ENCODE peak calls at places on chromosome 2, in nine cellular contexts. One of them, this sample, is unnamed.

GRCh38 chr2:69975853-69976462 is 14.5 kb upstream of the ASPRV1 start:
- DNase-seq in iPS DF 6.9: no peak
- DNase-seq in heart right ventricle: no peak
- DNase-seq in dermis microvascular lymphatic vessel endothelial cell: no peak
- DNase-seq in central memory CD4-positive, alpha-beta T cell: no peak
- DNase-seq in NCI-H1417: no peak
- DNase-seq in activated effector memory CD4-positive, alpha-beta T cell treated with anti-CD3 and anti-CD28 coated beads, Interleukin-2, amount 50 U/mL, for 16 hours: no peak
- DNase-seq in activated CD4-positive, alpha-beta T cell treated with anti-CD3 and anti-CD28 coated beads, Interleukin-2, amount 10 ng/mL, durations not matched to agents 7 days and 5 days: no peak
- DNase-seq in foreskin fibroblast: no peak
- DNase-seq in this sample: no peak

GRCh38 chr2:219733746-219734145 is 106.3 kb downstream of the SLC4A3 start:
- DNase-seq in iPS DF 6.9: no peak
- DNase-seq in heart right ventricle: no peak
- DNase-seq in dermis microvascular lymphatic vessel endothelial cell: no peak
- DNase-seq in central memory CD4-positive, alpha-beta T cell: no peak
- DNase-seq in NCI-H1417: no peak
- DNase-seq in activated effector memory CD4-positive, alpha-beta T cell treated with anti-CD3 and anti-CD28 coated beads, Interleukin-2, amount 50 U/mL, for 16 hours: no peak
- DNase-seq in activated CD4-positive, alpha-beta T cell treated with anti-CD3 and anti-CD28 coated beads, Interleukin-2, amount 10 ng/mL, durations not matched to agents 7 days and 5 days: no peak
- DNase-seq in foreskin fibroblast: no peak
- DNase-seq in this sample: peak; percentile 30

GRCh38 chr2:189661957-189662321 is 680 bp downstream of the ASNSD1 start:
- DNase-seq in iPS DF 6.9: no peak
- DNase-seq in heart right ventricle: no peak
- DNase-seq in dermis microvascular lymphatic vessel endothelial cell: peak; percentile 15
- DNase-seq in central memory CD4-positive, alpha-beta T cell: no peak
- DNase-seq in NCI-H1417: no peak
- DNase-seq in activated effector memory CD4-positive, alpha-beta T cell treated with anti-CD3 and anti-CD28 coated beads, Interleukin-2, amount 50 U/mL, for 16 hours: no peak
- DNase-seq in activated CD4-positive, alpha-beta T cell treated with anti-CD3 and anti-CD28 coated beads, Interleukin-2, amount 10 ng/mL, durations not matched to agents 7 days and 5 days: no peak
- DNase-seq in foreskin fibroblast: peak; percentile 21
- DNase-seq in this sample: no peak

GRCh38 chr2:188931361-188931760 is 42.8 kb upstream of the COL3A1 start:
- DNase-seq in iPS DF 6.9: no peak
- DNase-seq in heart right ventricle: no peak
- DNase-seq in dermis microvascular lymphatic vessel endothelial cell: no peak
- DNase-seq in central memory CD4-positive, alpha-beta T cell: no peak
- DNase-seq in NCI-H1417: no peak
- DNase-seq in activated effector memory CD4-positive, alpha-beta T cell treated with anti-CD3 and anti-CD28 coated beads, Interleukin-2, amount 50 U/mL, for 16 hours: no peak
- DNase-seq in activated CD4-positive, alpha-beta T cell treated with anti-CD3 and anti-CD28 coated beads, Interleukin-2, amount 10 ng/mL, durations not matched to agents 7 days and 5 days: no peak
- DNase-seq in foreskin fibroblast: peak; percentile 65
- DNase-seq in this sample: no peak

GRCh38 chr2:2938481-2938880 is 439.1 kb downstream of the EIPR1 start:
- DNase-seq in iPS DF 6.9: no peak
- DNase-seq in heart right ventricle: no peak
- DNase-seq in dermis microvascular lymphatic vessel endothelial cell: no peak
- DNase-seq in central memory CD4-positive, alpha-beta T cell: no peak
- DNase-seq in NCI-H1417: no peak
- DNase-seq in activated effector memory CD4-positive, alpha-beta T cell treated with anti-CD3 and anti-CD28 coated beads, Interleukin-2, amount 50 U/mL, for 16 hours: no peak
- DNase-seq in activated CD4-positive, alpha-beta T cell treated with anti-CD3 and anti-CD28 coated beads, Interleukin-2, amount 10 ng/mL, durations not matched to agents 7 days and 5 days: no peak
- DNase-seq in foreskin fibroblast: no peak
- DNase-seq in this sample: no peak

GRCh38 chr2:18991177-18992168 is 366.9 kb downstream of the OSR1 start:
- DNase-seq in iPS DF 6.9: no peak
- DNase-seq in heart right ventricle: peak; percentile 22
- DNase-seq in dermis microvascular lymphatic vessel endothelial cell: peak; percentile 41
- DNase-seq in central memory CD4-positive, alpha-beta T cell: no peak
- DNase-seq in NCI-H1417: no peak
- DNase-seq in activated effector memory CD4-positive, alpha-beta T cell treated with anti-CD3 and anti-CD28 coated beads, Interleukin-2, amount 50 U/mL, for 16 hours: no peak
- DNase-seq in activated CD4-positive, alpha-beta T cell treated with anti-CD3 and anti-CD28 coated beads, Interleukin-2, amount 10 ng/mL, durations not matched to agents 7 days and 5 days: no peak
- DNase-seq in foreskin fibroblast: peak; percentile 82
- DNase-seq in this sample: no peak

GRCh38 chr2:47422016-47422415 is 19.1 kb downstream of the MSH2 start:
- DNase-seq in iPS DF 6.9: no peak
- DNase-seq in heart right ventricle: no peak
- DNase-seq in dermis microvascular lymphatic vessel endothelial cell: no peak
- DNase-seq in central memory CD4-positive, alpha-beta T cell: no peak
- DNase-seq in NCI-H1417: no peak
- DNase-seq in activated effector memory CD4-positive, alpha-beta T cell treated with anti-CD3 and anti-CD28 coated beads, Interleukin-2, amount 50 U/mL, for 16 hours: no peak
- DNase-seq in activated CD4-positive, alpha-beta T cell treated with anti-CD3 and anti-CD28 coated beads, Interleukin-2, amount 10 ng/mL, durations not matched to agents 7 days and 5 days: no peak
- DNase-seq in foreskin fibroblast: peak; percentile 50
- DNase-seq in this sample: no peak

GRCh38 chr2:63444565-63445288 is 143.6 kb downstream of the WDPCP start:
- DNase-seq in iPS DF 6.9: no peak
- DNase-seq in heart right ventricle: no peak
- DNase-seq in dermis microvascular lymphatic vessel endothelial cell: no peak
- DNase-seq in central memory CD4-positive, alpha-beta T cell: no peak
- DNase-seq in NCI-H1417: no peak
- DNase-seq in activated effector memory CD4-positive, alpha-beta T cell treated with anti-CD3 and anti-CD28 coated beads, Interleukin-2, amount 50 U/mL, for 16 hours: no peak
- DNase-seq in activated CD4-positive, alpha-beta T cell treated with anti-CD3 and anti-CD28 coated beads, Interleukin-2, amount 10 ng/mL, durations not matched to agents 7 days and 5 days: no peak
- DNase-seq in foreskin fibroblast: no peak
- DNase-seq in this sample: no peak

GRCh38 chr2:190947711-190948251 is 66.2 kb downstream of the STAT1 start:
- DNase-seq in iPS DF 6.9: no peak
- DNase-seq in heart right ventricle: no peak
- DNase-seq in dermis microvascular lymphatic vessel endothelial cell: peak; percentile 93
- DNase-seq in central memory CD4-positive, alpha-beta T cell: peak; percentile 47
- DNase-seq in NCI-H1417: no peak
- DNase-seq in activated effector memory CD4-positive, alpha-beta T cell treated with anti-CD3 and anti-CD28 coated beads, Interleukin-2, amount 50 U/mL, for 16 hours: no peak
- DNase-seq in activated CD4-positive, alpha-beta T cell treated with anti-CD3 and anti-CD28 coated beads, Interleukin-2, amount 10 ng/mL, durations not matched to agents 7 days and 5 days: no peak
- DNase-seq in foreskin fibroblast: peak; percentile 68
- DNase-seq in this sample: no peak

GRCh38 chr2:138010890-138011289 is 46.6 kb downstream of the HNMT start:
- DNase-seq in iPS DF 6.9: no peak
- DNase-seq in heart right ventricle: no peak
- DNase-seq in dermis microvascular lymphatic vessel endothelial cell: no peak
- DNase-seq in central memory CD4-positive, alpha-beta T cell: no peak
- DNase-seq in NCI-H1417: no peak
- DNase-seq in activated effector memory CD4-positive, alpha-beta T cell treated with anti-CD3 and anti-CD28 coated beads, Interleukin-2, amount 50 U/mL, for 16 hours: no peak
- DNase-seq in activated CD4-positive, alpha-beta T cell treated with anti-CD3 and anti-CD28 coated beads, Interleukin-2, amount 10 ng/mL, durations not matched to agents 7 days and 5 days: no peak
- DNase-seq in foreskin fibroblast: no peak
- DNase-seq in this sample: no peak

GRCh38 chr2:120763931-120764330 is 28.3 kb downstream of the GLI2 start:
- DNase-seq in iPS DF 6.9: no peak
- DNase-seq in heart right ventricle: no peak
- DNase-seq in dermis microvascular lymphatic vessel endothelial cell: no peak
- DNase-seq in central memory CD4-positive, alpha-beta T cell: no peak
- DNase-seq in NCI-H1417: no peak
- DNase-seq in activated effector memory CD4-positive, alpha-beta T cell treated with anti-CD3 and anti-CD28 coated beads, Interleukin-2, amount 50 U/mL, for 16 hours: peak; percentile 53
- DNase-seq in activated CD4-positive, alpha-beta T cell treated with anti-CD3 and anti-CD28 coated beads, Interleukin-2, amount 10 ng/mL, durations not matched to agents 7 days and 5 days: no peak
- DNase-seq in foreskin fibroblast: no peak
- DNase-seq in this sample: no peak

GRCh38 chr2:17442334-17442733 is 75.9 kb downstream of the RAD51AP2 start:
- DNase-seq in iPS DF 6.9: no peak
- DNase-seq in heart right ventricle: no peak
- DNase-seq in dermis microvascular lymphatic vessel endothelial cell: no peak
- DNase-seq in central memory CD4-positive, alpha-beta T cell: no peak
- DNase-seq in NCI-H1417: no peak
- DNase-seq in activated effector memory CD4-positive, alpha-beta T cell treated with anti-CD3 and anti-CD28 coated beads, Interleukin-2, amount 50 U/mL, for 16 hours: no peak
- DNase-seq in activated CD4-positive, alpha-beta T cell treated with anti-CD3 and anti-CD28 coated beads, Interleukin-2, amount 10 ng/mL, durations not matched to agents 7 days and 5 days: no peak
- DNase-seq in foreskin fibroblast: peak; percentile 13
- DNase-seq in this sample: no peak

GRCh38 chr2:120516323-120517314 is 170.7 kb downstream of the INHBB start:
- DNase-seq in iPS DF 6.9: no peak
- DNase-seq in heart right ventricle: no peak
- DNase-seq in dermis microvascular lymphatic vessel endothelial cell: peak; percentile 38
- DNase-seq in central memory CD4-positive, alpha-beta T cell: no peak
- DNase-seq in NCI-H1417: no peak
- DNase-seq in activated effector memory CD4-positive, alpha-beta T cell treated with anti-CD3 and anti-CD28 coated beads, Interleukin-2, amount 50 U/mL, for 16 hours: no peak
- DNase-seq in activated CD4-positive, alpha-beta T cell treated with anti-CD3 and anti-CD28 coated beads, Interleukin-2, amount 10 ng/mL, durations not matched to agents 7 days and 5 days: no peak
- DNase-seq in foreskin fibroblast: no peak
- DNase-seq in this sample: no peak

GRCh38 chr2:225165052-225165451 is 122.8 kb upstream of the DOCK10 start:
- DNase-seq in iPS DF 6.9: no peak
- DNase-seq in heart right ventricle: no peak
- DNase-seq in dermis microvascular lymphatic vessel endothelial cell: no peak
- DNase-seq in central memory CD4-positive, alpha-beta T cell: no peak
- DNase-seq in NCI-H1417: no peak
- DNase-seq in activated effector memory CD4-positive, alpha-beta T cell treated with anti-CD3 and anti-CD28 coated beads, Interleukin-2, amount 50 U/mL, for 16 hours: no peak
- DNase-seq in activated CD4-positive, alpha-beta T cell treated with anti-CD3 and anti-CD28 coated beads, Interleukin-2, amount 10 ng/mL, durations not matched to agents 7 days and 5 days: no peak
- DNase-seq in foreskin fibroblast: peak; percentile 71
- DNase-seq in this sample: no peak

GRCh38 chr2:128560718-128561117 is 242.1 kb upstream of the HS6ST1 start:
- DNase-seq in iPS DF 6.9: no peak
- DNase-seq in heart right ventricle: no peak
- DNase-seq in dermis microvascular lymphatic vessel endothelial cell: no peak
- DNase-seq in central memory CD4-positive, alpha-beta T cell: no peak
- DNase-seq in NCI-H1417: no peak
- DNase-seq in activated effector memory CD4-positive, alpha-beta T cell treated with anti-CD3 and anti-CD28 coated beads, Interleukin-2, amount 50 U/mL, for 16 hours: no peak
- DNase-seq in activated CD4-positive, alpha-beta T cell treated with anti-CD3 and anti-CD28 coated beads, Interleukin-2, amount 10 ng/mL, durations not matched to agents 7 days and 5 days: no peak
- DNase-seq in foreskin fibroblast: no peak
- DNase-seq in this sample: no peak

GRCh38 chr2:223503746-223504145 is 98.4 kb downstream of the SCG2 start:
- DNase-seq in iPS DF 6.9: no peak
- DNase-seq in heart right ventricle: no peak
- DNase-seq in dermis microvascular lymphatic vessel endothelial cell: no peak
- DNase-seq in central memory CD4-positive, alpha-beta T cell: no peak
- DNase-seq in NCI-H1417: no peak
- DNase-seq in activated effector memory CD4-positive, alpha-beta T cell treated with anti-CD3 and anti-CD28 coated beads, Interleukin-2, amount 50 U/mL, for 16 hours: no peak
- DNase-seq in activated CD4-positive, alpha-beta T cell treated with anti-CD3 and anti-CD28 coated beads, Interleukin-2, amount 10 ng/mL, durations not matched to agents 7 days and 5 days: no peak
- DNase-seq in foreskin fibroblast: no peak
- DNase-seq in this sample: no peak

GRCh38 chr2:217387776-217388381 is 528.0 kb upstream of the TNP1 start:
- DNase-seq in iPS DF 6.9: no peak
- DNase-seq in heart right ventricle: peak; percentile 17
- DNase-seq in dermis microvascular lymphatic vessel endothelial cell: no peak
- DNase-seq in central memory CD4-positive, alpha-beta T cell: no peak
- DNase-seq in NCI-H1417: no peak
- DNase-seq in activated effector memory CD4-positive, alpha-beta T cell treated with anti-CD3 and anti-CD28 coated beads, Interleukin-2, amount 50 U/mL, for 16 hours: no peak
- DNase-seq in activated CD4-positive, alpha-beta T cell treated with anti-CD3 and anti-CD28 coated beads, Interleukin-2, amount 10 ng/mL, durations not matched to agents 7 days and 5 days: no peak
- DNase-seq in foreskin fibroblast: no peak
- DNase-seq in this sample: no peak

GRCh38 chr2:219631406-219631891 is 4.0 kb downstream of the SLC4A3 start:
- DNase-seq in iPS DF 6.9: no peak
- DNase-seq in heart right ventricle: no peak
- DNase-seq in dermis microvascular lymphatic vessel endothelial cell: no peak
- DNase-seq in central memory CD4-positive, alpha-beta T cell: no peak
- DNase-seq in NCI-H1417: no peak
- DNase-seq in activated effector memory CD4-positive, alpha-beta T cell treated with anti-CD3 and anti-CD28 coated beads, Interleukin-2, amount 50 U/mL, for 16 hours: peak; percentile 50
- DNase-seq in activated CD4-positive, alpha-beta T cell treated with anti-CD3 and anti-CD28 coated beads, Interleukin-2, amount 10 ng/mL, durations not matched to agents 7 days and 5 days: no peak
- DNase-seq in foreskin fibroblast: no peak
- DNase-seq in this sample: no peak

GRCh38 chr2:206693399-206694137 is 24.6 kb downstream of the DYTN start:
- DNase-seq in iPS DF 6.9: peak; percentile 41
- DNase-seq in heart right ventricle: no peak
- DNase-seq in dermis microvascular lymphatic vessel endothelial cell: peak; percentile 65
- DNase-seq in central memory CD4-positive, alpha-beta T cell: peak; percentile 33
- DNase-seq in NCI-H1417: peak; percentile 68
- DNase-seq in activated effector memory CD4-positive, alpha-beta T cell treated with anti-CD3 and anti-CD28 coated beads, Interleukin-2, amount 50 U/mL, for 16 hours: no peak
- DNase-seq in activated CD4-positive, alpha-beta T cell treated with anti-CD3 and anti-CD28 coated beads, Interleukin-2, amount 10 ng/mL, durations not matched to agents 7 days and 5 days: peak; percentile 64
- DNase-seq in foreskin fibroblast: peak; percentile 76
- DNase-seq in this sample: peak; percentile 73

GRCh38 chr2:19102696-19103403 is 255.6 kb downstream of the OSR1 start:
- DNase-seq in iPS DF 6.9: no peak
- DNase-seq in heart right ventricle: no peak
- DNase-seq in dermis microvascular lymphatic vessel endothelial cell: no peak
- DNase-seq in central memory CD4-positive, alpha-beta T cell: no peak
- DNase-seq in NCI-H1417: no peak
- DNase-seq in activated effector memory CD4-positive, alpha-beta T cell treated with anti-CD3 and anti-CD28 coated beads, Interleukin-2, amount 50 U/mL, for 16 hours: no peak
- DNase-seq in activated CD4-positive, alpha-beta T cell treated with anti-CD3 and anti-CD28 coated beads, Interleukin-2, amount 10 ng/mL, durations not matched to agents 7 days and 5 days: no peak
- DNase-seq in foreskin fibroblast: no peak
- DNase-seq in this sample: no peak

GRCh38 chr2:47373747-47374146 is 29.2 kb upstream of the MSH2 start:
- DNase-seq in iPS DF 6.9: no peak
- DNase-seq in heart right ventricle: no peak
- DNase-seq in dermis microvascular lymphatic vessel endothelial cell: no peak
- DNase-seq in central memory CD4-positive, alpha-beta T cell: no peak
- DNase-seq in NCI-H1417: no peak
- DNase-seq in activated effector memory CD4-positive, alpha-beta T cell treated with anti-CD3 and anti-CD28 coated beads, Interleukin-2, amount 50 U/mL, for 16 hours: no peak
- DNase-seq in activated CD4-positive, alpha-beta T cell treated with anti-CD3 and anti-CD28 coated beads, Interleukin-2, amount 10 ng/mL, durations not matched to agents 7 days and 5 days: no peak
- DNase-seq in foreskin fibroblast: no peak
- DNase-seq in this sample: peak; percentile 70

GRCh38 chr2:127641133-127641532 is 4.8 kb upstream of the GPR17 start:
- DNase-seq in iPS DF 6.9: no peak
- DNase-seq in heart right ventricle: no peak
- DNase-seq in dermis microvascular lymphatic vessel endothelial cell: no peak
- DNase-seq in central memory CD4-positive, alpha-beta T cell: no peak
- DNase-seq in NCI-H1417: no peak
- DNase-seq in activated effector memory CD4-positive, alpha-beta T cell treated with anti-CD3 and anti-CD28 coated beads, Interleukin-2, amount 50 U/mL, for 16 hours: no peak
- DNase-seq in activated CD4-positive, alpha-beta T cell treated with anti-CD3 and anti-CD28 coated beads, Interleukin-2, amount 10 ng/mL, durations not matched to agents 7 days and 5 days: no peak
- DNase-seq in foreskin fibroblast: no peak
- DNase-seq in this sample: no peak

GRCh38 chr2:240836781-240837467 is 16.9 kb upstream of the KIF1A start:
- DNase-seq in iPS DF 6.9: no peak
- DNase-seq in heart right ventricle: peak; percentile 68
- DNase-seq in dermis microvascular lymphatic vessel endothelial cell: peak; percentile 11
- DNase-seq in central memory CD4-positive, alpha-beta T cell: no peak
- DNase-seq in NCI-H1417: no peak
- DNase-seq in activated effector memory CD4-positive, alpha-beta T cell treated with anti-CD3 and anti-CD28 coated beads, Interleukin-2, amount 50 U/mL, for 16 hours: peak; percentile 51
- DNase-seq in activated CD4-positive, alpha-beta T cell treated with anti-CD3 and anti-CD28 coated beads, Interleukin-2, amount 10 ng/mL, durations not matched to agents 7 days and 5 days: no peak
- DNase-seq in foreskin fibroblast: peak; percentile 87
- DNase-seq in this sample: no peak

GRCh38 chr2:179440642-179441251 is 176.1 kb upstream of the SESTD1 start:
- DNase-seq in iPS DF 6.9: no peak
- DNase-seq in heart right ventricle: no peak
- DNase-seq in dermis microvascular lymphatic vessel endothelial cell: peak; percentile 55
- DNase-seq in central memory CD4-positive, alpha-beta T cell: no peak
- DNase-seq in NCI-H1417: peak; percentile 22
- DNase-seq in activated effector memory CD4-positive, alpha-beta T cell treated with anti-CD3 and anti-CD28 coated beads, Interleukin-2, amount 50 U/mL, for 16 hours: no peak
- DNase-seq in activated CD4-positive, alpha-beta T cell treated with anti-CD3 and anti-CD28 coated beads, Interleukin-2, amount 10 ng/mL, durations not matched to agents 7 days and 5 days: peak; percentile 24
- DNase-seq in foreskin fibroblast: peak; percentile 58
- DNase-seq in this sample: no peak

GRCh38 chr2:241638063-241638660 is 669 bp downstream of the ATG4B start:
- DNase-seq in iPS DF 6.9: no peak
- DNase-seq in heart right ventricle: no peak
- DNase-seq in dermis microvascular lymphatic vessel endothelial cell: no peak
- DNase-seq in central memory CD4-positive, alpha-beta T cell: peak; percentile 52
- DNase-seq in NCI-H1417: no peak
- DNase-seq in activated effector memory CD4-positive, alpha-beta T cell treated with anti-CD3 and anti-CD28 coated beads, Interleukin-2, amount 50 U/mL, for 16 hours: no peak
- DNase-seq in activated CD4-positive, alpha-beta T cell treated with anti-CD3 and anti-CD28 coated beads, Interleukin-2, amount 10 ng/mL, durations not matched to agents 7 days and 5 days: no peak
- DNase-seq in foreskin fibroblast: no peak
- DNase-seq in this sample: no peak

This sample was measured in NT2/D1.